ENCODE peak calls at places on chromosomes 4 and X, in six cellular contexts. V is AML-193, O is D341Med, W is MCF 10A, H is testis, D is Ammon's horn. E is an unnamed sample.

GRCh38 chr4:70895846-70896435 is 6.2 kb upstream of the MOB1B start:
- DNase-seq in W (no peak), D (peak), H (no peak), O (no peak), V (no peak), E (no peak)

GRCh38 chr4:38101563-38101962 is 141.4 kb downstream of the PTTG2 start:
- DNase-seq in V (no peak), D (no peak), O (no peak), W (peak), H (no peak), E (no peak)

GRCh38 chr4:105859233-105859632 is 36.0 kb upstream of the NPNT start:
- DNase-seq in O (no peak), H (no peak), W (peak), V (no peak), D (no peak), E (no peak)

GRCh38 chr4:94304365-94304971 is 38.2 kb downstream of the HPGDS start:
- DNase-seq in H (peak), W (peak), D (peak), V (peak), O (peak), E (no peak)

GRCh38 chr4:136709897-136710296 is 822.4 kb downstream of the PCDH18 start:
- DNase-seq in V (no peak), W (no peak), O (no peak), D (no peak), H (no peak), E (no peak)

GRCh38 chr4:141036786-141037185 is 96.5 kb downstream of the RNF150 start:
- DNase-seq in O (no peak), H (no peak), V (no peak), W (no peak), D (no peak), E (no peak)

GRCh38 chr4:93788712-93789111 is 39.8 kb upstream of the ATOH1 start:
- DNase-seq in H (no peak), O (peak), W (peak), D (peak), V (no peak), E (no peak)

GRCh38 chrX:10608099-10608498 is 12.3 kb downstream of the MID1 start:
- DNase-seq in V (no peak), W (peak), O (no peak), H (no peak), D (no peak), E (no peak)

GRCh38 chr4:879730-880079 is 52.4 kb downstream of the GAK start:
- DNase-seq in V (no peak), H (no peak), D (no peak), O (no peak), W (no peak), E (no peak)

GRCh38 chrX:15349046-15349445 is 13.7 kb upstream of the PIGA start:
- DNase-seq in H (peak), O (peak), D (peak), V (peak), W (peak), E (peak)

GRCh38 chr4:6230502-6230785 is 30.1 kb upstream of the JAKMIP1 start:
- DNase-seq in O (no peak), W (no peak), D (no peak), V (no peak), H (peak), E (no peak)

GRCh38 chrX:12970691-12971202 is 4.2 kb upstream of the TMSB4X start:
- DNase-seq in V (peak), W (no peak), H (peak), O (no peak), D (peak), E (peak)

GRCh38 chr4:119307606-119308005 is 14.3 kb downstream of the FABP2 start:
- DNase-seq in O (no peak), W (no peak), V (no peak), D (no peak), H (no peak), E (no peak)

GRCh38 chr4:183553601-183554345 is 48.9 kb downstream of the ING2 start:
- DNase-seq in V (no peak), W (no peak), O (no peak), H (no peak), D (no peak), E (no peak)

GRCh38 chr4:65777270-65777669 is 107.0 kb upstream of the EPHA5 start:
- DNase-seq in D (no peak), V (no peak), W (no peak), O (no peak), H (no peak), E (no peak)

GRCh38 chr4:139530833-139531427 is 25.1 kb downstream of the SETD7 start:
- DNase-seq in V (peak), H (peak), W (peak), O (peak), D (peak), E (no peak)

GRCh38 chr4:37827030-37827705 is 682 bp downstream of the PGM2 start:
- DNase-seq in D (no peak), W (peak), O (no peak), H (peak), V (peak), E (no peak)

GRCh38 chrX:38929966-38930421 is 128.7 kb downstream of the MID1IP1 start:
- DNase-seq in V (no peak), O (no peak), D (peak), H (no peak), W (peak), E (no peak)

GRCh38 chr4:76744253-76744921 is 153.6 kb downstream of the SOWAHB start:
- DNase-seq in O (no peak), D (no peak), V (no peak), W (no peak), H (no peak), E (no peak)

GRCh38 chrX:36160056-36160455 is 240.5 kb downstream of the CFAP47 start:
- DNase-seq in W (no peak), H (no peak), O (no peak), V (peak), D (no peak), E (peak)

GRCh38 chr4:126947536-126947935 is 685.2 kb upstream of the INTU start:
- DNase-seq in W (no peak), D (no peak), O (no peak), H (no peak), V (no peak), E (no peak)

GRCh38 chr4:61243962-61244361 is 43.8 kb downstream of the ADGRL3 start:
- DNase-seq in O (no peak), H (no peak), V (no peak), D (no peak), W (no peak), E (no peak)

GRCh38 chrX:133444952-133445831 is 29.9 kb upstream of the GPC4 start:
- DNase-seq in H (peak), V (no peak), O (no peak), W (peak), D (no peak), E (no peak)

GRCh38 chr4:101730291-101731117 is 60.0 kb upstream of the BANK1 start:
- DNase-seq in V (peak), O (peak), H (peak), D (peak), W (peak), E (no peak)

GRCh38 chr4:1045193-1045594 is 33.8 kb downstream of the FGFRL1 start:
- DNase-seq in W (no peak), H (no peak), O (no peak), V (no peak), D (no peak), E (no peak)

GRCh38 chr4:169485791-169486742 is 126.3 kb downstream of the NEK1 start:
- DNase-seq in H (peak), V (peak), D (peak), W (peak), O (peak), E (no peak)

GRCh38 chr4:25011135-25011866 is 19.4 kb downstream of the LGI2 start:
- DNase-seq in W (no peak), H (no peak), V (no peak), D (no peak), O (no peak), E (no peak)

GRCh38 chrX:82528525-82528924 is 979.6 kb upstream of the POU3F4 start:
- DNase-seq in V (no peak), H (no peak), O (no peak), D (no peak), W (no peak), E (no peak)

GRCh38 chr4:1378559-1379231 is 27.5 kb downstream of the NKX1-1 start:
- DNase-seq in O (no peak), H (no peak), V (no peak), W (no peak), D (no peak), E (no peak)

E was measured in GF-D8.